ENCODE peak calls at places on chromosomes 16 and 17, in four cellular contexts. U is K562, A is GM12878, J is HepG2. V is an unnamed sample.

GRCh38 chr16:83586036-83586810 is 221.6 kb upstream of the HSBP1 start:
- DNase-seq in U (no peak), A (no peak), J (no peak), V (no peak)

GRCh38 chr17:53006006-53006405 is 816.7 kb upstream of the KIF2B start:
- DNase-seq in U (no peak), A (no peak), J (no peak), V (no peak)

GRCh38 chr17:76542984-76543383 is 3.1 kb downstream of the PRCD start:
- DNase-seq in U (no peak), A (no peak), J (no peak), V (no peak)

GRCh38 chr16:52912565-52913173 is 140.0 kb downstream of the CHD9NB start:
- DNase-seq in U (peak; percentile 48), A (peak; percentile 11), J (peak; percentile 78), V (peak; percentile 58)

GRCh38 chr17:72588961-72589360 is 468.1 kb downstream of the SOX9 start:
- DNase-seq in U (no peak), A (no peak), J (peak; percentile 67), V (no peak)

GRCh38 chr16:66911112-66911511 is 7.6 kb downstream of the CDH16 start:
- DNase-seq in U (no peak), A (no peak), J (no peak), V (no peak)

GRCh38 chr17:48497103-48497502 is 33.7 kb downstream of the HOXB1 start:
- DNase-seq in U (no peak), A (no peak), J (no peak), V (no peak)

GRCh38 chr17:62780273-62780672 is 27.8 kb downstream of the MARCHF10 start:
- DNase-seq in U (no peak), A (no peak), J (no peak), V (no peak)

GRCh38 chr17:42877037-42877436 is 23.6 kb upstream of the G6PC1 start:
- DNase-seq in U (no peak), A (no peak), J (no peak), V (no peak)

GRCh38 chr17:77439382-77440013 is 298.7 kb downstream of the SEC14L1 start:
- DNase-seq in U (no peak), A (no peak), J (no peak), V (no peak)

GRCh38 chr16:87416826-87417471 is 24.8 kb downstream of the MAP1LC3B start:
- DNase-seq in U (no peak), A (no peak), J (peak; percentile 29), V (no peak)

GRCh38 chr16:5018791-5019190 is 14.9 kb downstream of the NAGPA start:
- DNase-seq in U (no peak), A (no peak), J (no peak), V (no peak)

GRCh38 chr17:29613371-29613837 is 9.3 kb downstream of the CORO6 start:
- DNase-seq in U (no peak), A (no peak), J (peak; percentile 77), V (no peak)

GRCh38 chr16:49640606-49641005 is 215.3 kb downstream of the ZNF423 start:
- DNase-seq in U (no peak), A (no peak), J (no peak), V (no peak)

GRCh38 chr16:17544785-17545184 is 74.0 kb upstream of the XYLT1 start:
- DNase-seq in U (peak; percentile 52), A (no peak), J (no peak), V (peak; percentile 12)

GRCh38 chr17:61208301-61209098 is 191.1 kb upstream of the TBX2 start:
- DNase-seq in U (no peak), A (no peak), J (no peak), V (no peak)

GRCh38 chr17:75783803-75784472 is 668 bp upstream of the UNK start:
- DNase-seq in U (no peak), A (no peak), J (no peak), V (no peak)

GRCh38 chr17:61495161-61495857 is 43.1 kb downstream of the TBX4 start:
- DNase-seq in U (peak; percentile 27), A (no peak), J (no peak), V (no peak)

GRCh38 chr17:75914643-75915265 is 10.1 kb upstream of the MRPL38 start:
- DNase-seq in U (no peak), A (no peak), J (peak; percentile 50), V (no peak)

GRCh38 chr17:76246080-76247066 is 6.1 kb upstream of the RNF157 start:
- DNase-seq in U (peak; percentile 41), A (peak; percentile 98), J (peak; percentile 67), V (peak; percentile 38)

GRCh38 chr16:24626251-24626650 is 86.9 kb downstream of the RBBP6 start:
- DNase-seq in U (no peak), A (no peak), J (no peak), V (no peak)

GRCh38 chr16:17339764-17340541 is 130.8 kb downstream of the XYLT1 start:
- DNase-seq in U (no peak), A (no peak), J (no peak), V (no peak)

GRCh38 chr16:76474048-76474447 is 196.8 kb downstream of the CNTNAP4 start:
- DNase-seq in U (no peak), A (no peak), J (no peak), V (no peak)

GRCh38 chr17:28669918-28670317 is 7.9 kb downstream of the SUPT6H start:
- DNase-seq in U (no peak), A (no peak), J (no peak), V (no peak)

GRCh38 chr17:75514299-75515228 is 773 bp downstream of the CASKIN2 start:
- DNase-seq in U (no peak), A (no peak), J (no peak), V (no peak)

GRCh38 chr17:61324540-61324868 is 75.1 kb upstream of the TBX2 start:
- DNase-seq in U (no peak), A (no peak), J (peak; percentile 49), V (no peak)

DNA sequence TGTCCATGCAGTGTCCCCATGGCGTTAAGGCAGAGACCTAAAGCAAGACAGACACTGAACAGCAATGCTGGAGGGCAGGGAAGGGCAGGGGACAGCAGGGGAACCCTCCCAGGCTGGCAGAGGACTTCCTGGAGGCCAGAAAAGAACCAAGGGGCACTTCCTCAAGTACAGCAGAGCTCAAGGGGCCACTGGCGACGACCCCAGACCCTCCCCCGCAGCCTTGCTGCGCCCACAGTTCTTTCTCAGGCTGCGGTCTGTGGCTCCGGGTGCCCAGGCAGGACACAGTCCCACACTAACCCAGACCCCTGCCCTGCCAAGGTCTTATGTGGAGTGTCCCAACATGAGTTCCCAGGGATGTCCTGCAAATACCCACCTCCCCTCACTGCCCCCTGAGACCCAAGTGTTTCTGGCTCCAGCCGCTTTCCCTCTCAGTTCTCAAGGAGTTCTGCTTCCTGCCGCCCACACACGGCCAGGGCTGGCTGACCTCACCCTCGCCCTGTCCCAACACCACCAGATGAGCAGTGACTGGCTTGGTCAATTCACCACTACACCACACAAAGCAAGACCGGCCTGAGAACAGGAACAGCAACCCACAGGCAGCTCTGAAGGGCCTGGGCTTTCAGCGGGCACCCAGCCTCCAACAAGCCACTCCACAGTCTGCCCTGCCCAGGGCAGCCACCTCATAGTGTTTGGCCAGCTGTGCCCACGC is 4.1 kb downstream of the CLCN7 start:
- DNase-seq in U (peak; percentile 40), A (no peak), J (no peak), V (no peak)
- TF ChIP-seq TARDBP in U (no peak), A (no peak), J (no peak), V (no peak)

GRCh38 chr17:9274119-9274445 is 252.8 kb downstream of the NTN1 start:
- DNase-seq in U (no peak), A (no peak), J (no peak), V (no peak)
- TF ChIP-seq TARDBP in U (no peak), A (no peak), J (no peak), V (no peak)

GRCh38 chr17:15263680-15264079 is 1.4 kb downstream of the PMP22 start:
- DNase-seq in U (no peak), A (no peak), J (no peak), V (no peak)

GRCh38 chr17:15261818-15262290 is 3.3 kb downstream of the PMP22 start:
- DNase-seq in U (no peak), A (no peak), J (no peak), V (no peak)

GRCh38 chr17:15263206-15263579 is 1.9 kb downstream of the PMP22 start:
- DNase-seq in U (no peak), A (no peak), J (no peak), V (peak; percentile 53)

GRCh38 chr17:15261063-15261817 is 3.9 kb downstream of the PMP22 start:
- DNase-seq in U (no peak), A (no peak), J (peak; percentile 27), V (peak; percentile 42)

DNA sequence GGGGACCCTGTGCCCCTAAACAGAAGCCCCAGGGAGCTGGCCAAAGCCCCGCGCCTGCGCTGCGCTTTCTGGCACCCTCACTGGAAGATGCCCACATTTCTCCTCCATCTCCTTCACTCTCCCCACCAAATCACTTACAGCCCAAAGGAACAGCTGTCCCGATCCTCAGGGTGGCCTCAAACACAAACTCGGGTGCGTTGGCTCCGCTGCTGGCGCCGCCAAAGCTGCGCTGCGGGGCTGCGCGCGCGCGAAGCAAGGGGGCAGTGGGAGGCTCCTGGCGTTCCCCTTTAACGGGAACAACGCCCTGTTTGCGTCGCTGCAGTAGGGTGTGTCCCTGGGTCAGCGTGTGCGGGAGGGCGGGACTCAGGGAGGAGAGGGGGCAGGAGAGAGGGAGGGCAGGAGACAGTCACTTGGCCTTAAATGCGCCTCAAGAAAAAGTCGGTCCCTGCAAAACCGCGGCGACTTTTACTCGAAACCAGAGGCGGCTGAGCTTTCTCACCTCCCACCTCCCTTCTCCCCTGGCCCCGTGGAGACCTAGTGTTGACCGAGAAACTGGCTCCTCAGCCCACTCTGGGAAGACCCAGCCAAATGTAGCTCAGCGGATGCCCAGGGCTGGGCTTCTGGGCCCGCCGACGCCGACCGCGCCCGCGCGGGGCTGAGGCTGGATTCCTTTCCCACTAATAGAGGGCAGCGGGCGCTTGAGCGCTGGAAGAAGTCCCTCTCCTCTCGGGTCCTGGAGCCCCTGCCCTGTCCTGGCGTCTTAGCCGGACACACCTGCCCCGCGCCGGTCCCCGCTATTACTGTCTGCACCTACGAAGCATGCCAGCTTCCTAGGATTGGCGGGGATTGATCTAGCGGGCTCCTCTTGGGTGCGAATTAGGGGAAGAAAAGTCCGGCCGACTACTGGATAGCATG is 2.6 kb downstream of the PMP22 start:
- DNase-seq in U (peak; percentile 83), A (no peak), J (no peak), V (peak; percentile 57)
- TF ChIP-seq TARDBP in U (no peak), A (no peak), J (no peak), V (no peak)

GRCh38 chr17:40501499-40501911 is at the start of gene TNS4:
- DNase-seq in U (no peak), A (no peak), J (peak; percentile 50), V (no peak)

GRCh38 chr17:40500190-40500589 is 1.2 kb downstream of the TNS4 start:
- DNase-seq in U (no peak), A (no peak), J (no peak), V (no peak)

GRCh38 chr17:40498281-40499084 is 2.9 kb downstream of the TNS4 start:
- DNase-seq in U (no peak), A (no peak), J (no peak), V (no peak)

GRCh38 chr17:40500709-40501108 is 714 bp downstream of the TNS4 start:
- DNase-seq in U (no peak), A (no peak), J (no peak), V (no peak)

DNA sequence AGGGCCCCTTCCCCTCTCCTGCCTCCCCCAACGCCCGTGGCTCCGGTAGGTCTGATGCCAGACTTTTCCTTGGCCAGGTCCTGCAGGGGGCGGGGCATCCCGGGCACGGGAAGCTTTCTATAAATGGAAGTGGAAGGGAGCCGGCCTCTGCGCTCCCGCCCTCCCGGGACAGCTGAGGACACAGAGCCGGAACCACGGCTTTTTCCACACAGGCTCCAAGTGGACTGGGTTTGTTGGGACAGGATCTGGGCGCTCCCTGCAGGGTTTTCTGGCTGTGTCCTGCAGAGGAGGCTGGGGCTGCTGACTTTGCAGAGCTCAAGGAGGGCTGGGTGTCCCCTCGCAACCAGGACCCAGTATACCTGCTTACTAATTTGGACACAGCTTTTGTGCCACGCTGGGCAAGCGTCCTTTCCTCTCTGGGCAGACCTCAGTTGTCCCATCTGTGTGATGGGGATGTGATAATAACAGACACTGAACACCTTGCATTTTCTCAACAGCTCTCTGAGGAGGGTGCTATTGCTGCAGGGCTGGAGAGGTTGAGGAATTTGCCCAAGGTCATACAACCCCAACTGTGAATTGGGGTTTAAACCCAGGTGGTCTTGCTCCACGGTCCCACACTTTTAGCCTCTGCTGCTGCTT is 1.8 kb downstream of the TNS4 start:
- DNase-seq in U (no peak), A (no peak), J (peak; percentile 84), V (peak; percentile 52)
- TF ChIP-seq TARDBP in U (no peak), A (no peak), J (no peak), V (no peak)

V was measured in HEK293T.